ENCODE peak calls at places on chromosome 2, in seven cellular contexts. F is SHP77 treated with DMSO at 0.1 percent for 48 hours; I is AG04450; U is Panc1; H is activated T-helper 1 cell treated with anti-CD3 and anti-CD28 coated beads, Interleukin-12 subunit alpha, Interleukin-12 subunit beta, Interleukin-2, Interleukin-4 antibody, amounts not matched to agents 30 ng/mL and 10 ng/mL and 1 ng/mL, durations not matched to agents 14 hours and 24 hours and 36 hours; D is amniotic epithelial cell; W is GM03348. B is an unnamed sample.

GRCh38 chr2:9288233-9288632 is 81.6 kb downstream of the ASAP2 start:
- DNase-seq in F (no peak), I (peak; percentile 67), U (peak; percentile 52), H (no peak), D (peak; percentile 94), W (peak; percentile 74), B (no peak)

GRCh38 chr2:134193006-134193405 is 60.9 kb upstream of the MGAT5 start:
- DNase-seq in F (no peak), I (no peak), U (no peak), H (no peak), D (peak; percentile 66), W (no peak), B (no peak)

GRCh38 chr2:225177098-225177497 is 134.8 kb upstream of the DOCK10 start:
- DNase-seq in F (no peak), I (peak; percentile 16), U (no peak), H (no peak), D (peak; percentile 71), W (peak; percentile 55), B (no peak)

GRCh38 chr2:190893157-190893556 is 12.5 kb downstream of the GLS start:
- DNase-seq in F (no peak), I (no peak), U (no peak), H (no peak), D (no peak), W (no peak), B (no peak)

GRCh38 chr2:42184346-42184745 is 15.2 kb downstream of the EML4 start:
- DNase-seq in F (no peak), I (no peak), U (no peak), H (no peak), D (no peak), W (no peak), B (no peak)

GRCh38 chr2:237700583-237701032 is 73.2 kb downstream of the LRRFIP1 start:
- DNase-seq in F (no peak), I (no peak), U (no peak), H (peak; percentile 76), D (peak; percentile 73), W (no peak), B (peak; percentile 63)

GRCh38 chr2:31475692-31476091 is 61.1 kb upstream of the XDH start:
- DNase-seq in F (no peak), I (peak; percentile 7), U (no peak), H (no peak), D (peak; percentile 33), W (peak; percentile 53), B (no peak)

GRCh38 chr2:61793389-61793836 is 60.4 kb downstream of the FAM161A start:
- DNase-seq in F (peak; percentile 9), I (peak; percentile 7), U (peak; percentile 43), H (peak; percentile 59), D (peak; percentile 47), W (peak; percentile 77), B (peak; percentile 64)

GRCh38 chr2:237539681-237540080 is 26.7 kb upstream of the PRLH start:
- DNase-seq in F (no peak), I (no peak), U (no peak), H (no peak), D (no peak), W (no peak), B (no peak)

B was measured in activated T-helper 2 cell treated with anti-CD3 and anti-CD28 coated beads, Interferon-gamma antibody, Interleukin-2, Interleukin-4, amounts not matched to agents 10 μg/mL and 5 μg/mL and 100 μg/mL, durations not matched to agents 14 hours and 24 hours and 36 hours.